ENCODE peak calls at places on chromosomes 5 and 9, in four cellular contexts. N is K562, S is HepG2, A is GM12878. U is an unnamed sample.

GRCh38 chr5:172504736-172505402 is 50.5 kb upstream of the SH3PXD2B start:
- DNase-seq in S (no peak), A (no peak), N (no peak), U (no peak)

GRCh38 chr9:35696520-35697215 is 6.9 kb upstream of the TPM2 start:
- DNase-seq in S (peak; percentile 59), A (no peak), N (peak; percentile 69), U (peak; percentile 81)

GRCh38 chr5:176846335-176847140 is 36.2 kb downstream of the UNC5A start:
- DNase-seq in S (peak; percentile 45), N (no peak), A (no peak), U (no peak)

GRCh38 chr9:95508968-95509850 is 7.6 kb downstream of the PTCH1 start:
- DNase-seq in S (peak; percentile 73), A (peak; percentile 56), N (peak; percentile 77), U (peak; percentile 87)

GRCh38 chr5:538801-539468 is 14.7 kb upstream of the SLC9A3 start:
- DNase-seq in N (no peak), A (no peak), S (no peak), U (peak; percentile 7)

GRCh38 chr5:112696786-112697185 is 40.9 kb upstream of the APC start:
- DNase-seq in S (no peak), A (no peak), N (no peak), U (no peak)

GRCh38 chr9:120841930-120842684 is 615 bp downstream of the PSMD5 start:
- DNase-seq in A (no peak), N (no peak), S (no peak), U (no peak)

GRCh38 chr5:154384480-154385235 is 61.1 kb upstream of the SAP30L start:
- DNase-seq in N (no peak), A (peak; percentile 99), S (no peak), U (no peak)

GRCh38 chr5:139698461-139699146 is 50.5 kb downstream of the CXXC5 start:
- DNase-seq in A (no peak), N (peak; percentile 59), S (no peak), U (peak; percentile 93)

GRCh38 chr5:112594060-112594850 is 143.4 kb upstream of the APC start:
- DNase-seq in N (no peak), S (no peak), A (no peak), U (no peak)

GRCh38 chr5:172506921-172507320 is 52.6 kb upstream of the SH3PXD2B start:
- DNase-seq in A (no peak), S (no peak), N (no peak), U (no peak)

GRCh38 chr9:126704157-126704941 is 90.6 kb downstream of the LMX1B start:
- DNase-seq in A (no peak), S (no peak), N (peak; percentile 70), U (no peak)

GRCh38 chr9:82949203-82949602 is 113.7 kb downstream of the RASEF start:
- DNase-seq in A (no peak), S (no peak), N (no peak), U (no peak)

GRCh38 chr5:111829701-111830100 is 72.7 kb upstream of the NREP start:
- DNase-seq in S (no peak), A (no peak), N (no peak), U (no peak)

GRCh38 chr5:58024151-58024550 is 435.7 kb downstream of the PLK2 start:
- DNase-seq in N (no peak), S (no peak), A (no peak), U (no peak)

GRCh38 chr5:137894586-137894985 is 5.3 kb downstream of the PKD2L2 start:
- DNase-seq in A (no peak), S (no peak), N (no peak), U (no peak)

GRCh38 chr9:123776856-123777560 is 152.9 kb downstream of the DENND1A start:
- DNase-seq in A (no peak), N (no peak), S (no peak), U (no peak)

GRCh38 chr9:131738838-131739191 is 1.1 kb downstream of the RAPGEF1 start:
- DNase-seq in A (no peak), S (no peak), N (no peak), U (peak; percentile 46)

GRCh38 chr5:132446621-132447020 is 44.0 kb downstream of the IRF1 start:
- DNase-seq in N (no peak), S (no peak), A (no peak), U (no peak)

GRCh38 chr9:109181284-109181683 is 14.2 kb upstream of the FRRS1L start:
- DNase-seq in A (peak; percentile 51), N (no peak), S (no peak), U (no peak)

GRCh38 chr5:91849069-91849468 is 466.0 kb upstream of the ARRDC3 start:
- DNase-seq in N (no peak), S (no peak), A (no peak), U (no peak)

GRCh38 chr5:175284806-175285205 is 159.2 kb downstream of the DRD1 start:
- DNase-seq in A (no peak), S (no peak), N (no peak), U (no peak)

GRCh38 chr5:175285263-175285662 is 158.7 kb downstream of the DRD1 start:
- DNase-seq in S (no peak), N (no peak), A (no peak), U (no peak)

GRCh38 chr5:175290379-175290778 is 153.6 kb downstream of the DRD1 start:
- DNase-seq in S (no peak), N (no peak), A (no peak), U (no peak)

GRCh38 chr5:175286981-175287380 is 157.0 kb downstream of the DRD1 start:
- DNase-seq in N (no peak), A (no peak), S (no peak), U (no peak)

GRCh38 chr5:175288048-175288621 is 155.8 kb downstream of the DRD1 start:
- DNase-seq in S (no peak), N (no peak), A (no peak), U (no peak)
- TF ChIP-seq CREM in S (no peak), N (no peak), A (no peak), U (no peak)

DNA sequence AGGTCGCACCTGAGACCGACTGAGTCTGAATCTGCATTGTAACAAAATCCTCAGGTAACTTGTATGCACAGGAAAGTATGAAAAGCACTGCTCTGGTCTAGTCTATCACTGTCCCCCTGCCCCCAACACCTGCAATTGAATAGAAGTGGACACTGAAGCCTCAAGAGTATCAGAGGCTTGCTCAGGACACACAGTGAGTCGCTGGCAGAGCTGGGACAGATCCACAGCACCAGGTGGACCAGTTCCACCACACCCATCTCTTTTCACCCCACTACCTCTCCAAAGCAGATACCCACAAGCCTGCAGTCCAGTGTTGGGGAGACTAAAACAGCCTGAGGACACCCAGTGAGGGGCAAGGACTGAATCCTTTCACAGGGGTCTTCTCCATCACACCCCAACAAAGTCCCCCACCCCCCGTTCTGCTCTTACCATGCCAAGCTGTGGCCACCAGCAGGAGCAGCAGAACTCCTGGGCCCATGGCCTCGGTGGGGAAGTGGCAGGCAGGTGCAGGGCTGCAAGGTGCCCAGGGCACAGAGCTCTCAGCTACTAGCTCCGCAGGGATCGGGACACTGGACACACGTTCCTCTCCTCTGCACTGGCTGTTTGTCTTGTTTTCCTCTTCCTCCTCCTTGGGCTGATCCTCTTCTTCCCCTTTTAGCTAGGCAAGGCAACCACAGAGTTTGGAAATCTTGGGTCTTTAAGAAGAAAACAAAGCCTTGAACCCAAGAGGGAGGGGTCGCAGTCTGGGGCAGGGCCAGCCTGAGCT is at the start of gene CSF1R:
- DNase-seq in A (no peak), N (no peak), S (no peak), U (no peak)
- TF ChIP-seq CREB1 in A (no peak), N (no peak), S (no peak), U (no peak)

GRCh38 chr9:38771593-38771992 is 51.7 kb upstream of the FAM240B start:
- DNase-seq in N (no peak), A (no peak), S (no peak), U (no peak)
- TF ChIP-seq CREM in N (no peak), A (no peak), S (no peak), U (no peak)

DNA sequence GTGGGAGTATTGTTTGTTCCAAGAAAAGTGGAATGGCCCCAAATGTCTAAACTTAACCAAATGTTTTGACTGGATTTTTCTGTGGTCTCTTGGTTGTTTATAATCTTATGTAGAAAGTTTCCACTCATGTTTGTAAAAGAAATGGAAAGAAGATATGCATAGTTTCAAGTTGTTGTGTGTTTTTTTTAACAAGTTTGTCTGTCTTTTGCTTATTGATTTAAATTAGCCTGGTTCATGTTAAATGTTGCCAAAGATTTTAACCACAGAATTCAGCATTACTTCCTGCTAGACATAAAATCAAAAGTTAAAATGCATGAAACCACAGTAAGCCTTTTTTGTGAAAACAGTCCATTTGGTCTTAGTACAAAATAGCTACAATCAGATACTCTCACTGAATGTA is 14.0 kb downstream of the PPWD1 start:
- DNase-seq in S (no peak), A (no peak), N (no peak), U (no peak)
- TF ChIP-seq CREB1 in S (no peak), A (no peak), N (no peak), U (no peak)

GRCh38 chr5:55037046-55037771 is 13.2 kb downstream of the GZMK start:
- DNase-seq in N (no peak), A (no peak), S (no peak), U (peak; percentile 31)

GRCh38 chr5:55035480-55035879 is 11.4 kb downstream of the GZMK start:
- DNase-seq in S (no peak), N (no peak), A (no peak), U (no peak)

GRCh38 chr5:55036477-55036876 is 12.4 kb downstream of the GZMK start:
- DNase-seq in S (no peak), A (no peak), N (no peak), U (no peak)

GRCh38 chr5:55039843-55040242 is 15.8 kb downstream of the GZMK start:
- DNase-seq in N (no peak), A (no peak), S (no peak), U (no peak)

GRCh38 chr5:55037816-55038379 is 13.8 kb downstream of the GZMK start:
- DNase-seq in A (no peak), S (no peak), N (no peak), U (no peak)
- TF ChIP-seq CREM in A (no peak), S (no peak), N (no peak), U (no peak)

DNA sequence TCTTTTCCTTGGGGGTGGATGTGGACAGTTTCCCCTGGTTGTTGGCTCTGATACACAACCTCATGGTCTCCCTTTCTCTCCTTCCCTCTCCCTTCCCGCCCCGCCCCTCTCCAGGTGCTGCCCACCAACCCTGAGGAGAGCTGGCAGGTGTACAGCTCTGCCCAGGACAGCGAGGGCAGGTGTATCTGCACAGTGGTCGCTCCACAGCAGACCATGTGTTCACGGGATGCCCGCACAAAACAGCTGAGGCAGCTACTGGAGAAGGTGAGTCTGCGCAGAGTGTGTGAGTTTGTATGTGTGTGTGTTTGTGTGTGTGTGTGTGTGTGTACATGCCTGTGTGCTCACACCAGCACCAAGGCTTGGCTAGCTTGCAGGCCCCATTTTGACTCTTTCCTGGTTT is 2.6 kb downstream of the OLFM1 start:
- DNase-seq in N (no peak), S (no peak), A (no peak), U (no peak)
- TF ChIP-seq CREB1 in N (no peak), S (no peak), A (no peak), U (no peak)

U was measured in WTC11.